ENCODE peak calls at places on chromosomes 6 and 20, in four cellular contexts. One of them, this sample, is unnamed.

GRCh38 chr6:165899592-165899991 is 236.6 kb upstream of the PDE10A start:
- DNase-seq in AG10803: no peak
- DNase-seq in AG04449: no peak
- DNase-seq in fibroblast of mammary gland: no peak
- DNase-seq in this sample: no peak

GRCh38 chr20:35355372-35355771 is 56.4 kb downstream of the UQCC1 start:
- DNase-seq in fibroblast of mammary gland: no peak
- DNase-seq in AG10803: peak; percentile 12
- DNase-seq in AG04449: no peak
- DNase-seq in this sample: peak; percentile 16

GRCh38 chr6:55047433-55048044 is 126.8 kb upstream of the HCRTR2 start:
- DNase-seq in AG10803: no peak
- DNase-seq in fibroblast of mammary gland: no peak
- DNase-seq in AG04449: no peak
- DNase-seq in this sample: no peak

GRCh38 chr20:37240337-37241055 is 21.1 kb downstream of the GHRH start:
- DNase-seq in AG04449: no peak
- DNase-seq in AG10803: no peak
- DNase-seq in fibroblast of mammary gland: no peak
- DNase-seq in this sample: no peak

GRCh38 chr6:54244430-54244829 is 63.8 kb upstream of the TINAG start:
- DNase-seq in fibroblast of mammary gland: peak; percentile 50
- DNase-seq in AG10803: peak; percentile 33
- DNase-seq in AG04449: no peak
- DNase-seq in this sample: peak; percentile 44

GRCh38 chr20:58048096-58048702 is 180.3 kb downstream of the ANKRD60 start:
- DNase-seq in AG10803: peak; percentile 74
- DNase-seq in fibroblast of mammary gland: peak; percentile 44
- DNase-seq in AG04449: no peak
- DNase-seq in this sample: peak; percentile 44

GRCh38 chr6:10733151-10733715 is 10.4 kb downstream of the TMEM14C start:
- DNase-seq in AG10803: no peak
- DNase-seq in fibroblast of mammary gland: no peak
- DNase-seq in AG04449: no peak
- DNase-seq in this sample: no peak

GRCh38 chr20:63741676-63742380 is 2.3 kb downstream of the SLC2A4RG start:
- DNase-seq in AG10803: no peak
- DNase-seq in fibroblast of mammary gland: no peak
- DNase-seq in AG04449: no peak
- DNase-seq in this sample: no peak

GRCh38 chr20:49762940-49763766 is 49.5 kb upstream of the B4GALT5 start:
- DNase-seq in fibroblast of mammary gland: no peak
- DNase-seq in AG04449: no peak
- DNase-seq in AG10803: no peak
- DNase-seq in this sample: no peak

GRCh38 chr6:157615951-157616350 is 207.1 kb upstream of the SNX9 start:
- DNase-seq in fibroblast of mammary gland: no peak
- DNase-seq in AG10803: no peak
- DNase-seq in AG04449: no peak
- DNase-seq in this sample: no peak

GRCh38 chr6:27312146-27312949 is at the start of gene POM121L2:
- DNase-seq in AG04449: no peak
- DNase-seq in fibroblast of mammary gland: peak; percentile 54
- DNase-seq in AG10803: peak; percentile 28
- DNase-seq in this sample: peak; percentile 30

GRCh38 chr6:106477158-106477557 is 116.6 kb downstream of the CRYBG1 start:
- DNase-seq in AG04449: no peak
- DNase-seq in AG10803: no peak
- DNase-seq in fibroblast of mammary gland: no peak
- DNase-seq in this sample: peak; percentile 12

GRCh38 chr6:157669747-157670216 is 153.3 kb upstream of the SNX9 start:
- DNase-seq in AG04449: peak; percentile 38
- DNase-seq in fibroblast of mammary gland: peak; percentile 72
- DNase-seq in AG10803: peak; percentile 84
- DNase-seq in this sample: peak; percentile 89

GRCh38 chr20:34615477-34615876 is 57.0 kb downstream of the MAP1LC3A start:
- DNase-seq in AG04449: no peak
- DNase-seq in fibroblast of mammary gland: peak; percentile 38
- DNase-seq in AG10803: no peak
- DNase-seq in this sample: peak; percentile 21

GRCh38 chr6:95649451-95649850 is 72.1 kb downstream of the MANEA start:
- DNase-seq in AG10803: no peak
- DNase-seq in AG04449: no peak
- DNase-seq in fibroblast of mammary gland: no peak
- DNase-seq in this sample: no peak

GRCh38 chr6:155377061-155377460 is 62.8 kb upstream of the TFB1M start:
- DNase-seq in fibroblast of mammary gland: peak; percentile 94
- DNase-seq in AG10803: peak; percentile 87
- DNase-seq in AG04449: peak; percentile 84
- DNase-seq in this sample: peak; percentile 88

GRCh38 chr6:4511626-4512010 is 264.6 kb upstream of the CDYL start:
- DNase-seq in AG04449: no peak
- DNase-seq in fibroblast of mammary gland: no peak
- DNase-seq in AG10803: no peak
- DNase-seq in this sample: no peak

GRCh38 chr6:88730602-88731001 is 232.8 kb downstream of the RNGTT start:
- DNase-seq in AG04449: no peak
- DNase-seq in fibroblast of mammary gland: peak; percentile 36
- DNase-seq in AG10803: peak; percentile 26
- DNase-seq in this sample: peak; percentile 73

GRCh38 chr6:1995521-1996110 is 249.8 kb downstream of the GMDS start:
- DNase-seq in fibroblast of mammary gland: peak; percentile 49
- DNase-seq in AG10803: peak; percentile 54
- DNase-seq in AG04449: no peak
- DNase-seq in this sample: peak; percentile 30

GRCh38 chr20:20362774-20363435 is 5.0 kb upstream of the INSM1 start:
- DNase-seq in fibroblast of mammary gland: no peak
- DNase-seq in AG10803: no peak
- DNase-seq in AG04449: no peak
- DNase-seq in this sample: no peak
- TF ChIP-seq CTCF in fibroblast of mammary gland: no peak
- TF ChIP-seq CTCF in AG10803: no peak
- TF ChIP-seq CTCF in AG04449: no peak
- TF ChIP-seq CTCF in this sample: no peak

GRCh38 chr20:24032412-24032898 is 43.9 kb upstream of the GGTLC1 start:
- DNase-seq in AG04449: no peak
- DNase-seq in AG10803: no peak
- DNase-seq in fibroblast of mammary gland: no peak
- DNase-seq in this sample: no peak

GRCh38 chr20:24033151-24033550 is 44.6 kb upstream of the GGTLC1 start:
- DNase-seq in fibroblast of mammary gland: no peak
- DNase-seq in AG10803: no peak
- DNase-seq in AG04449: no peak
- DNase-seq in this sample: no peak

DNA sequence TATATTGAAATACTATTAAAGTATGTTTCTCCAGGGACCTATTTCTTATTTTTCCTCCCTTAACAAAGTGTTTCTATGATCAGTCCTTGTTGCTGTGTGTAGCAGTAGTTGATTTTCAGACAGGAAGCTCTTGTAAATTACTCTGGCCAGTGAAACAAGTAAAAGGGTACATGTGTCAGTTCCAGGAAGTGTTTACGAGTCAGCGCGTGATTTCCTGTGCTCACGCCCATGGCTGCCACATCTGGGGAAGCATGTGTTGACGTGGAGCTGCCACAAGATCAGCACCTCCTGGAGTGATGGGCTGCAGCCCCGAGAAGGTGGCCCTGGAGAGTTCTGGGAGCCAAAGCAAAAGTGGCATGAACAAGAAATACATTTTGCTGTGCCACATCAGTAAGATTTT is 38.6 kb upstream of the GGTLC1 start:
- DNase-seq in AG10803: peak; percentile 4
- DNase-seq in AG04449: no peak
- DNase-seq in fibroblast of mammary gland: no peak
- DNase-seq in this sample: peak; percentile 9
- H3K4me3 ChIP-seq in AG10803: no peak overlapping the region
- H3K4me3 ChIP-seq in AG04449: no peak overlapping the region
- H3K4me3 ChIP-seq in fibroblast of mammary gland: no peak overlapping the region
- H3K4me3 ChIP-seq in this sample: no peak overlapping the region

GRCh38 chr6:136526196-136526930 is 23.9 kb downstream of the MAP7 start:
- DNase-seq in AG10803: peak; percentile 76
- DNase-seq in AG04449: no peak
- DNase-seq in fibroblast of mammary gland: peak; percentile 61
- DNase-seq in this sample: peak; percentile 55
- TF ChIP-seq CTCF in AG10803: peak; percentile 67
- TF ChIP-seq CTCF in AG04449: peak; percentile 58
- TF ChIP-seq CTCF in fibroblast of mammary gland: peak; percentile 53
- TF ChIP-seq CTCF in this sample: peak; percentile 63

GRCh38 chr6:110813813-110814487 is 1.3 kb downstream of the CDK19 start:
- DNase-seq in fibroblast of mammary gland: peak; percentile 17
- DNase-seq in AG04449: no peak
- DNase-seq in AG10803: peak; percentile 1
- DNase-seq in this sample: peak; percentile 10

GRCh38 chr6:110814488-110815259 is 595 bp downstream of the CDK19 start:
- DNase-seq in fibroblast of mammary gland: peak; percentile 51
- DNase-seq in AG04449: no peak
- DNase-seq in AG10803: peak; percentile 32
- DNase-seq in this sample: peak; percentile 31

GRCh38 chr6:110816110-110816409 is 791 bp upstream of the CDK19 start:
- DNase-seq in AG10803: no peak
- DNase-seq in AG04449: no peak
- DNase-seq in fibroblast of mammary gland: no peak
- DNase-seq in this sample: no peak

GRCh38 chr6:110815260-110816109 is at the start of gene CDK19:
- DNase-seq in AG04449: peak; percentile 84
- DNase-seq in AG10803: peak; percentile 98
- DNase-seq in fibroblast of mammary gland: peak; percentile 99
- DNase-seq in this sample: peak; percentile 96

GRCh38 chr6:110816677-110817076 is 1.4 kb upstream of the CDK19 start:
- DNase-seq in fibroblast of mammary gland: no peak
- DNase-seq in AG10803: no peak
- DNase-seq in AG04449: no peak
- DNase-seq in this sample: no peak
- H3K4me3 ChIP-seq in fibroblast of mammary gland: no peak overlapping the region
- H3K4me3 ChIP-seq in AG10803: no peak overlapping the region
- H3K4me3 ChIP-seq in AG04449: no peak overlapping the region
- H3K4me3 ChIP-seq in this sample: no peak overlapping the region

GRCh38 chr20:1711826-1712601 is 54.4 kb upstream of the SIRPG start:
- DNase-seq in AG04449: no peak
- DNase-seq in AG10803: no peak
- DNase-seq in fibroblast of mammary gland: no peak
- DNase-seq in this sample: peak; percentile 10

GRCh38 chr20:1712634-1713625 is 55.4 kb upstream of the SIRPG start:
- DNase-seq in AG10803: no peak
- DNase-seq in fibroblast of mammary gland: no peak
- DNase-seq in AG04449: no peak
- DNase-seq in this sample: no peak

GRCh38 chr20:1707588-1708449 is 50.2 kb upstream of the SIRPG start:
- DNase-seq in fibroblast of mammary gland: no peak
- DNase-seq in AG10803: peak; percentile 8
- DNase-seq in AG04449: no peak
- DNase-seq in this sample: no peak

GRCh38 chr20:1711266-1711665 is 53.7 kb upstream of the SIRPG start:
- DNase-seq in fibroblast of mammary gland: no peak
- DNase-seq in AG04449: no peak
- DNase-seq in AG10803: no peak
- DNase-seq in this sample: no peak

GRCh38 chr20:1710484-1710883 is 52.9 kb upstream of the SIRPG start:
- DNase-seq in AG04449: no peak
- DNase-seq in AG10803: no peak
- DNase-seq in fibroblast of mammary gland: no peak
- DNase-seq in this sample: no peak
- TF ChIP-seq CTCF in AG04449: no peak
- TF ChIP-seq CTCF in AG10803: no peak
- TF ChIP-seq CTCF in fibroblast of mammary gland: no peak
- TF ChIP-seq CTCF in this sample: no peak

GRCh38 chr6:84348801-84349200 is 121.4 kb upstream of the CEP162 start:
- DNase-seq in AG04449: no peak
- DNase-seq in AG10803: no peak
- DNase-seq in fibroblast of mammary gland: no peak
- DNase-seq in this sample: no peak

GRCh38 chr6:84349542-84349941 is 122.1 kb upstream of the CEP162 start:
- DNase-seq in fibroblast of mammary gland: no peak
- DNase-seq in AG04449: no peak
- DNase-seq in AG10803: no peak
- DNase-seq in this sample: no peak

GRCh38 chr6:84344005-84344404 is 116.6 kb upstream of the CEP162 start:
- DNase-seq in AG10803: no peak
- DNase-seq in AG04449: no peak
- DNase-seq in fibroblast of mammary gland: no peak
- DNase-seq in this sample: no peak

GRCh38 chr6:84350397-84350796 is 123.0 kb upstream of the CEP162 start:
- DNase-seq in AG10803: peak; percentile 1
- DNase-seq in AG04449: no peak
- DNase-seq in fibroblast of mammary gland: peak; percentile 46
- DNase-seq in this sample: no peak

DNA sequence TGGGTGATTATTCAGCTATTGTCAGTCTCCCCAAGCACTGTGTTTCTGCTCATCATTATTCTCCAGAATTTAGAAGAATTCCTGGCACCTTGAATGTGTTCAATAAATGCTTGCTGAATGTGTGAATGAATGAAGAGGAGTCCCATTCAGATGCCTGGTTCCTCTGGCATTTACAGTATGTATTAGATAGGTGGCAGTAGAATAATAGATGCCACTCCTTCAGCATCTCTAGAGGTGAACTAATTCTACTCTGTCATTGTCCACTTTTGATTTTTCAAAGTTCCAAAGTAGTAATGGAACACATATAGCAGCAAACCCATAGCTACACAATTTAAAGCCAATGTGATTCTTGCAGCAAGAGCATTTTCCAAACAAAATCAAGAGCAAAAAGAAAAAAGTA is 118.9 kb upstream of the CEP162 start:
- DNase-seq in fibroblast of mammary gland: peak; percentile 27
- DNase-seq in AG04449: no peak
- DNase-seq in AG10803: peak; percentile 16
- DNase-seq in this sample: peak; percentile 10
- H3K4me3 ChIP-seq in fibroblast of mammary gland: no peak overlapping the region
- H3K4me3 ChIP-seq in AG04449: no peak overlapping the region
- H3K4me3 ChIP-seq in AG10803: no peak overlapping the region
- H3K4me3 ChIP-seq in this sample: no peak overlapping the region

DNA sequence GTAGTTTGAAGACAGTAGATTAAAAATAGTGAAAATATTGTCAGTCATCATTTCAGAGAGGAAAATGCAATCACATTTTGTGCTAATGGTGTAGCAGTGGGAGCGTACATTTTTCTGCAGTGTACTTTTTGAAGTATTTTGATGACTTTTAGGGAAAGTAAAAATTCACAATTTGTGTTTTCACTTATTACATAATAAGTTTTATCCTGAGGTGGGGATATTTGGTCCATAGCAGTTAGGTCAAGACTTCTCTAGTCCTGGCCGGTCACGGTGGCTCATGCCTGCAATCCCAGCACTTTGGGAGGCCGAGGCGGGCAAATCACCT is 122.3 kb downstream of the SASH1 start:
- DNase-seq in AG04449: no peak
- DNase-seq in fibroblast of mammary gland: no peak
- DNase-seq in AG10803: no peak
- DNase-seq in this sample: no peak
- TF ChIP-seq CTCF in AG04449: no peak
- TF ChIP-seq CTCF in fibroblast of mammary gland: no peak
- TF ChIP-seq CTCF in AG10803: no peak
- TF ChIP-seq CTCF in this sample: no peak

GRCh38 chr6:17494919-17495318 is 101.5 kb downstream of the CAP2 start:
- DNase-seq in fibroblast of mammary gland: no peak
- DNase-seq in AG10803: no peak
- DNase-seq in AG04449: no peak
- DNase-seq in this sample: no peak
- H3K4me3 ChIP-seq in fibroblast of mammary gland: no peak overlapping the region
- H3K4me3 ChIP-seq in AG10803: no peak overlapping the region
- H3K4me3 ChIP-seq in AG04449: no peak overlapping the region
- H3K4me3 ChIP-seq in this sample: no peak overlapping the region

This sample was measured in fibroblast of the aortic adventitia.